ENCODE peak calls at places on chromosome 2, in five cellular contexts. D, G, A, L and T are unnamed samples.

GRCh38 chr2:231399853-231400667 is 4.5 kb downstream of the B3GNT7 start:
- DNase-seq in D (no peak), G (peak), A (peak), L (no peak), T (no peak)

GRCh38 chr2:100062315-100062714 is 80.1 kb downstream of the AFF3 start:
- DNase-seq in D (no peak), G (no peak), A (no peak), L (no peak), T (no peak)

GRCh38 chr2:218894168-218895157 is 13.8 kb downstream of the WNT10A start:
- DNase-seq in D (peak), G (no peak), A (no peak), L (no peak), T (no peak)

GRCh38 chr2:199457147-199458016 is at the start of gene SATB2:
- DNase-seq in D (no peak), G (peak), A (peak), L (peak), T (peak)

GRCh38 chr2:182652326-182652725 is 63.7 kb upstream of the DNAJC10 start:
- DNase-seq in D (no peak), G (no peak), A (no peak), L (no peak), T (no peak)

GRCh38 chr2:199895406-199895805 is 15.7 kb upstream of the C2orf69 start:
- DNase-seq in D (no peak), G (no peak), A (no peak), L (no peak), T (no peak)

GRCh38 chr2:236976271-236977120 is 109.2 kb upstream of the COPS8 start:
- DNase-seq in D (peak), G (no peak), A (no peak), L (no peak), T (no peak)

GRCh38 chr2:99600929-99601680 is 111.3 kb upstream of the REV1 start:
- DNase-seq in D (no peak), G (no peak), A (peak), L (no peak), T (peak)

GRCh38 chr2:112795720-112796119 is 11.4 kb upstream of the IL1A start:
- DNase-seq in D (no peak), G (peak), A (no peak), L (peak), T (no peak)

GRCh38 chr2:11681722-11682589 is 12.0 kb upstream of the NTSR2 start:
- DNase-seq in D (peak), G (peak), A (no peak), L (no peak), T (peak)

GRCh38 chr2:40240067-40240466 is 211.8 kb downstream of the SLC8A1 start:
- DNase-seq in D (peak), G (peak), A (peak), L (no peak), T (no peak)

GRCh38 chr2:43210467-43211303 is 15.7 kb downstream of the ZFP36L2 start:
- DNase-seq in D (no peak), G (peak), A (peak), L (peak), T (no peak)

GRCh38 chr2:4898706-4899105 is 793.5 kb upstream of the SOX11 start:
- DNase-seq in D (no peak), G (no peak), A (no peak), L (no peak), T (no peak)

GRCh38 chr2:1793001-1793867 is 48.9 kb upstream of the PXDN start:
- DNase-seq in D (peak), G (no peak), A (no peak), L (no peak), T (no peak)

GRCh38 chr2:86249843-86250402 is 50.7 kb downstream of the MRPL35 start:
- DNase-seq in D (no peak), G (peak), A (peak), L (no peak), T (no peak)

GRCh38 chr2:150211164-150211631 is 276.3 kb downstream of the RND3 start:
- DNase-seq in D (no peak), G (no peak), A (peak), L (no peak), T (no peak)

GRCh38 chr2:18883626-18884456 is 294.5 kb upstream of the NT5C1B start:
- DNase-seq in D (no peak), G (peak), A (peak), L (no peak), T (peak)

GRCh38 chr2:196725218-196725617 is 74.3 kb downstream of the GTF3C3 start:
- DNase-seq in D (no peak), G (no peak), A (no peak), L (no peak), T (no peak)

GRCh38 chr2:103660947-103661346 is 899.1 kb downstream of the TMEM182 start:
- DNase-seq in D (no peak), G (no peak), A (no peak), L (no peak), T (no peak)

GRCh38 chr2:229715895-229716507 is 1.6 kb upstream of the DNER start:
- DNase-seq in D (no peak), G (peak), A (peak), L (peak), T (peak)

GRCh38 chr2:162029287-162029901 is 44.6 kb downstream of the DPP4 start:
- DNase-seq in D (no peak), G (no peak), A (peak), L (no peak), T (no peak)

GRCh38 chr2:191678437-191679110 is 638 bp downstream of the NABP1 start:
- DNase-seq in D (peak), G (peak), A (peak), L (peak), T (peak)

GRCh38 chr2:180456811-180457210 is 449.7 kb upstream of the CWC22 start:
- DNase-seq in D (no peak), G (no peak), A (no peak), L (no peak), T (no peak)

GRCh38 chr2:64143154-64144056 is 815 bp downstream of the PELI1 start:
- DNase-seq in D (no peak), G (peak), A (peak), L (no peak), T (peak)

GRCh38 chr2:239143858-239144712 is 256.7 kb downstream of the HDAC4 start:
- DNase-seq in D (no peak), G (peak), A (peak), L (peak), T (peak)